ENCODE peak calls at places on chromosome 14, in five cellular contexts. I is HT1080, F is amygdala, T is activated T-cell treated with anti-CD3 and anti-CD28 coated beads for 4 hours, X is neural crest cell. J is an unnamed sample.

GRCh38 chr14:75361751-75362433 is 65.9 kb upstream of the JDP2 start:
- DNase-seq in I (no peak), F (no peak), T (no peak), X (no peak), J (no peak)

GRCh38 chr14:93643676-93644075 is 144.6 kb downstream of the PRIMA1 start:
- DNase-seq in I (no peak), F (no peak), T (no peak), X (no peak), J (no peak)

GRCh38 chr14:20559461-20559904 is 1.4 kb downstream of the RNASE9 start:
- DNase-seq in I (no peak), F (no peak), T (no peak), X (no peak), J (no peak)

GRCh38 chr14:50821471-50822464 is 9.2 kb downstream of the NIN start:
- DNase-seq in I (no peak), F (no peak), T (no peak), X (no peak), J (no peak)

GRCh38 chr14:103021817-103022668 is 35.3 kb downstream of the CDC42BPB start:
- DNase-seq in I (no peak), F (no peak), T (no peak), X (no peak), J (no peak)

GRCh38 chr14:51613436-51613835 is 38.3 kb upstream of the FRMD6 start:
- DNase-seq in I (no peak), F (no peak), T (no peak), X (no peak), J (no peak)

GRCh38 chr14:51533160-51533559 is 118.5 kb upstream of the FRMD6 start:
- DNase-seq in I (peak; percentile 65), F (no peak), T (no peak), X (no peak), J (no peak)

GRCh38 chr14:33704486-33704885 is 246.4 kb downstream of the EGLN3 start:
- DNase-seq in I (no peak), F (no peak), T (no peak), X (no peak), J (no peak)

GRCh38 chr14:99249389-99249788 is 22.6 kb downstream of the BCL11B start:
- DNase-seq in I (no peak), F (no peak), T (no peak), X (no peak), J (no peak)

GRCh38 chr14:21061347-21061668 is 3.7 kb downstream of the RNASE8 start:
- DNase-seq in I (no peak), F (no peak), T (no peak), X (no peak), J (no peak)

J was measured in suprapubic skin.